ENCODE peak calls at places on chromosome 17, in four cellular contexts. One of them, this sample, is unnamed.

GRCh38 chr17:32305049-32305448 is 36.9 kb downstream of the C17orf75 start:
- DNase-seq in OCI-LY7: no peak
- DNase-seq in HFFc6: no peak
- DNase-seq in stomach: no peak
- DNase-seq in this sample: no peak

GRCh38 chr17:27810211-27810901 is 10.0 kb upstream of the NOS2 start:
- DNase-seq in HFFc6: no peak
- DNase-seq in OCI-LY7: no peak
- DNase-seq in stomach: no peak
- DNase-seq in this sample: no peak

GRCh38 chr17:78600181-78600651 is 23.0 kb upstream of the DNAH17 start:
- DNase-seq in stomach: no peak
- DNase-seq in HFFc6: no peak
- DNase-seq in OCI-LY7: no peak
- DNase-seq in this sample: no peak

GRCh38 chr17:29155235-29155965 is 24.8 kb downstream of the MYO18A start:
- DNase-seq in HFFc6: peak; percentile 71
- DNase-seq in OCI-LY7: no peak
- DNase-seq in stomach: peak; percentile 65
- DNase-seq in this sample: no peak

GRCh38 chr17:38420518-38420917 is 7.7 kb upstream of the ARHGAP23 start:
- DNase-seq in OCI-LY7: no peak
- DNase-seq in stomach: no peak
- DNase-seq in HFFc6: no peak
- DNase-seq in this sample: no peak

GRCh38 chr17:40622509-40622928 is 25.1 kb downstream of the SMARCE1 start:
- DNase-seq in stomach: no peak
- DNase-seq in OCI-LY7: no peak
- DNase-seq in HFFc6: no peak
- DNase-seq in this sample: no peak

GRCh38 chr17:50382931-50383330 is 9.9 kb downstream of the EME1 start:
- DNase-seq in HFFc6: no peak
- DNase-seq in stomach: no peak
- DNase-seq in OCI-LY7: no peak
- DNase-seq in this sample: no peak

GRCh38 chr17:50425682-50426471 is at the start of gene ACSF2:
- DNase-seq in OCI-LY7: peak; percentile 67
- DNase-seq in stomach: peak; percentile 82
- DNase-seq in HFFc6: peak; percentile 38
- DNase-seq in this sample: peak; percentile 76

GRCh38 chr17:57751971-57752905 is 7.1 kb upstream of the CCDC182 start:
- DNase-seq in stomach: no peak
- DNase-seq in HFFc6: no peak
- DNase-seq in OCI-LY7: no peak
- DNase-seq in this sample: no peak

GRCh38 chr17:31068291-31068690 is 26.5 kb upstream of the NF1 start:
- DNase-seq in stomach: peak; percentile 36
- DNase-seq in OCI-LY7: peak; percentile 71
- DNase-seq in HFFc6: peak; percentile 47
- DNase-seq in this sample: no peak

GRCh38 chr17:46983782-46984181 is 4.7 kb upstream of the RPRML start:
- DNase-seq in OCI-LY7: no peak
- DNase-seq in stomach: no peak
- DNase-seq in HFFc6: no peak
- DNase-seq in this sample: no peak

GRCh38 chr17:38922538-38923291 is 2.7 kb upstream of the LASP1NB start:
- DNase-seq in HFFc6: peak; percentile 52
- DNase-seq in OCI-LY7: no peak
- DNase-seq in stomach: peak; percentile 73
- DNase-seq in this sample: peak; percentile 65

GRCh38 chr17:2174471-2175293 is 119.8 kb downstream of the HIC1 start:
- DNase-seq in HFFc6: peak; percentile 74
- DNase-seq in OCI-LY7: no peak
- DNase-seq in stomach: no peak
- DNase-seq in this sample: peak; percentile 55

GRCh38 chr17:15381707-15382106 is 40.3 kb upstream of the TEKT3 start:
- DNase-seq in HFFc6: no peak
- DNase-seq in OCI-LY7: no peak
- DNase-seq in stomach: no peak
- DNase-seq in this sample: no peak

GRCh38 chr17:77131919-77132318 is 8.8 kb upstream of the SEC14L1 start:
- DNase-seq in OCI-LY7: no peak
- DNase-seq in stomach: peak; percentile 60
- DNase-seq in HFFc6: peak; percentile 39
- DNase-seq in this sample: no peak

GRCh38 chr17:79841369-79842135 is 2.3 kb upstream of the CBX4 start:
- DNase-seq in HFFc6: no peak
- DNase-seq in stomach: no peak
- DNase-seq in OCI-LY7: no peak
- DNase-seq in this sample: no peak

GRCh38 chr17:77422104-77422782 is 281.5 kb downstream of the SEC14L1 start:
- DNase-seq in HFFc6: no peak
- DNase-seq in OCI-LY7: no peak
- DNase-seq in stomach: no peak
- DNase-seq in this sample: no peak

GRCh38 chr17:76500074-76500744 is 1.0 kb downstream of the RHBDF2 start:
- DNase-seq in OCI-LY7: peak; percentile 50
- DNase-seq in HFFc6: no peak
- DNase-seq in stomach: no peak
- DNase-seq in this sample: no peak

GRCh38 chr17:17942846-17943245 is 29.4 kb downstream of the TOM1L2 start:
- DNase-seq in HFFc6: peak; percentile 26
- DNase-seq in stomach: no peak
- DNase-seq in OCI-LY7: no peak
- DNase-seq in this sample: no peak

GRCh38 chr17:6381052-6381451 is 53.9 kb downstream of the AIPL1 start:
- DNase-seq in stomach: no peak
- DNase-seq in OCI-LY7: no peak
- DNase-seq in HFFc6: peak; percentile 40
- DNase-seq in this sample: no peak

GRCh38 chr17:27564463-27564862 is 66.5 kb upstream of the LGALS9 start:
- DNase-seq in OCI-LY7: no peak
- DNase-seq in stomach: no peak
- DNase-seq in HFFc6: no peak
- DNase-seq in this sample: no peak

GRCh38 chr17:77914440-77915254 is 43.9 kb upstream of the TNRC6C start:
- DNase-seq in HFFc6: no peak
- DNase-seq in stomach: no peak
- DNase-seq in OCI-LY7: peak; percentile 29
- DNase-seq in this sample: no peak

GRCh38 chr17:69335018-69335417 is 8.1 kb upstream of the ABCA5 start:
- DNase-seq in OCI-LY7: peak; percentile 62
- DNase-seq in stomach: no peak
- DNase-seq in HFFc6: peak; percentile 8
- DNase-seq in this sample: no peak

GRCh38 chr17:50026901-50027638 is 28.8 kb upstream of the ITGA3 start:
- DNase-seq in OCI-LY7: peak; percentile 64
- DNase-seq in stomach: peak; percentile 90
- DNase-seq in HFFc6: peak; percentile 88
- DNase-seq in this sample: peak; percentile 85

GRCh38 chr17:72497915-72498314 is 377.1 kb downstream of the SOX9 start:
- DNase-seq in HFFc6: no peak
- DNase-seq in OCI-LY7: no peak
- DNase-seq in stomach: no peak
- DNase-seq in this sample: no peak

GRCh38 chr17:4967539-4968165 is at the start of gene SPAG7:
- DNase-seq in OCI-LY7: peak; percentile 97
- DNase-seq in HFFc6: peak; percentile 92
- DNase-seq in stomach: peak; percentile 96
- DNase-seq in this sample: peak; percentile 95

GRCh38 chr17:40564883-40565744 is at the start of gene CCR7:
- DNase-seq in OCI-LY7: peak; percentile 75
- DNase-seq in HFFc6: no peak
- DNase-seq in stomach: peak; percentile 15
- DNase-seq in this sample: no peak

GRCh38 chr17:29241015-29241963 is 5.4 kb upstream of the CRYBA1 start:
- DNase-seq in HFFc6: peak; percentile 98
- DNase-seq in OCI-LY7: peak; percentile 34
- DNase-seq in stomach: no peak
- DNase-seq in this sample: peak; percentile 38

GRCh38 chr17:17846645-17847044 is 9.9 kb upstream of the SREBF1 start:
- DNase-seq in stomach: no peak
- DNase-seq in OCI-LY7: no peak
- DNase-seq in HFFc6: no peak
- DNase-seq in this sample: no peak

GRCh38 chr17:82012482-82013295 is 10.0 kb downstream of the CENPX start:
- DNase-seq in HFFc6: peak; percentile 30
- DNase-seq in OCI-LY7: no peak
- DNase-seq in stomach: no peak
- DNase-seq in this sample: peak; percentile 51

GRCh38 chr17:35588196-35588920 is 1.2 kb downstream of the AP2B1 start:
- DNase-seq in OCI-LY7: no peak
- DNase-seq in HFFc6: peak; percentile 65
- DNase-seq in stomach: no peak
- DNase-seq in this sample: no peak

GRCh38 chr17:75872434-75873351 is 5.7 kb downstream of the TRIM47 start:
- DNase-seq in HFFc6: peak; percentile 73
- DNase-seq in stomach: peak; percentile 76
- DNase-seq in OCI-LY7: no peak
- DNase-seq in this sample: peak; percentile 71

GRCh38 chr17:67575325-67575724 is 142.4 kb upstream of the NOL11 start:
- DNase-seq in OCI-LY7: no peak
- DNase-seq in stomach: no peak
- DNase-seq in HFFc6: no peak
- DNase-seq in this sample: no peak

GRCh38 chr17:70808596-70808995 is 639.3 kb downstream of the KCNJ2 start:
- DNase-seq in HFFc6: no peak
- DNase-seq in stomach: no peak
- DNase-seq in OCI-LY7: peak; percentile 19
- DNase-seq in this sample: no peak
- TF ChIP-seq CTCF in HFFc6: peak; percentile 52
- TF ChIP-seq CTCF in stomach: no peak
- TF ChIP-seq CTCF in OCI-LY7: peak; percentile 72
- TF ChIP-seq CTCF in this sample: no peak

GRCh38 chr17:8806206-8807069 is 7.3 kb upstream of the MFSD6L start:
- DNase-seq in HFFc6: no peak
- DNase-seq in stomach: no peak
- DNase-seq in OCI-LY7: no peak
- DNase-seq in this sample: no peak
- TF ChIP-seq CTCF in HFFc6: no peak
- TF ChIP-seq CTCF in stomach: no peak
- TF ChIP-seq CTCF in OCI-LY7: no peak
- TF ChIP-seq CTCF in this sample: no peak

GRCh38 chr17:61000911-61001310 is 323.3 kb downstream of the BCAS3 start:
- DNase-seq in HFFc6: peak; percentile 63
- DNase-seq in OCI-LY7: no peak
- DNase-seq in stomach: no peak
- DNase-seq in this sample: no peak
- TF ChIP-seq CTCF in HFFc6: peak; percentile 79
- TF ChIP-seq CTCF in OCI-LY7: no peak
- TF ChIP-seq CTCF in stomach: no peak
- TF ChIP-seq CTCF in this sample: no peak

DNA sequence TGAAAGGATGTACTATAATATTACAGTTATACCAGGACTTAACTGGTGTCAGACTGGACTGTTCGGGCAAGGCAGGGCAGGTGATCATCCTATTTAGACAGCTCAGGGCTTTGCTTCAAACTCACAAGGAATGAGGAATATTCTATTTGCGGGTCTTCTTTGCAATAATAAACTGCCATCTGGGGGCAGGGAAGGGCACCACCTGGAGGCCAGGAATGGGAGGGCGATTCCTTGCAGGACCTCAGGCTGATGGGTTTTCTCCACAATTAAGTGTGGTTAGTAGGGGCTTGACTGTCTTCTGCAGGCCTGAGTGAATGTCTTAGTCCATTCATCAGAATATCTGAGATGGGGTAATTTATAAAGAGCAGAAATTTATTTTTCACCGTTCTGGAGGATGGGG is 424.1 kb downstream of the CA10 start:
- DNase-seq in HFFc6: no peak
- DNase-seq in OCI-LY7: no peak
- DNase-seq in stomach: no peak
- DNase-seq in this sample: no peak
- TF ChIP-seq CTCF in HFFc6: peak; percentile 31
- TF ChIP-seq CTCF in OCI-LY7: peak; percentile 63
- TF ChIP-seq CTCF in stomach: no peak
- TF ChIP-seq CTCF in this sample: no peak

DNA sequence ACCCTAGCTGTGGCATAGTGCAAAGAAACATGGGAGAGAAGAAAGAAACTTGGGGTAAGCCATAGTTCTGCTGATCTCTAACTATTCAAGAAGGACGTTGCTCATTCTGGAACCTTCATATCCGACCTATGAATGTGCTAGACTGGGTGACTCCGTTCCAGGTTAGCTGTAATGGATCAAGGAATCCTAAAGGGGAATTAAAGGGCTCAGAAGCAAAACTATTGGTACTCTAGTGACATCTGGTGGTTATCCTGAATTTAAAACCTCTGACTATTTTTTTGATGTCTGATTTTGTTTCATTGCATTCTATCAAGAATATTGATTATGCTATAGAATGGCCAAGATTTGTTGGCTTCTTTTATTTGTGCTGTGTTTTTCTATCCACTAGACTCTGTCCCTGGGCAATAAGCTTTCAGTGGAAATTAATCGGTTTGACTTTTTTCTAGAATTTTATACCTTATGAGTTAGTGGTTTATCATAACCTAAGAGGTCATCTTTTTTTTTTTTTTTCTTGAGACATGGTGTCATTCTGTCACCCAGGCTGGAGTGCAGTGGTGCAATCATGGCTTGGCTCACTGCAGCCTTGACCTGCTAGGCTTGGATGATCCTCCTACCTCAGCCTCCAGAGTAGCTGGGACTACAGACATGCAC is 19.5 kb downstream of the PCTP start:
- DNase-seq in stomach: no peak
- DNase-seq in HFFc6: peak; percentile 72
- DNase-seq in OCI-LY7: peak; percentile 46
- DNase-seq in this sample: no peak
- TF ChIP-seq CTCF in stomach: peak; percentile 35
- TF ChIP-seq CTCF in HFFc6: peak; percentile 89
- TF ChIP-seq CTCF in OCI-LY7: peak; percentile 87
- TF ChIP-seq CTCF in this sample: peak; percentile 14

This sample was measured in lung.